ENCODE peak calls at places on chromosomes 11 and 22, in nine cellular contexts. N is stimulated activated CD4-positive, alpha-beta T cell treated with anti-CD3 and anti-CD28 coated beads, Interleukin-2, amount 100 ng/mL, for 48 hours; E is HCT116; R is NCI-H82; F is erythroblast; J is NCI-H748 treated with DMSO at 0.1 percent for 48 hours; X is CD4-positive, alpha-beta T cell; A is activated CD4-positive, alpha-beta T cell treated with anti-CD3 and anti-CD28 coated beads, Interleukin-2, amount 50 U/mL, for 4 hours; U is Calu3. Q is an unnamed sample.

GRCh38 chr11:133922078-133922870 is 34.5 kb downstream of the IGSF9B start:
- DNase-seq in N (no peak), E (no peak), R (no peak), F (no peak), J (no peak), X (no peak), A (no peak), U (no peak), Q (peak)

GRCh38 chr11:80214413-80214812 is 773.6 kb upstream of the TENM4 start:
- DNase-seq in N (no peak), E (no peak), R (no peak), F (no peak), J (no peak), X (no peak), A (no peak), U (no peak), Q (no peak)

GRCh38 chr11:113023986-113024385 is 62.8 kb downstream of the NCAM1 start:
- DNase-seq in N (no peak), E (no peak), R (no peak), F (no peak), J (no peak), X (no peak), A (no peak), U (no peak), Q (no peak)

GRCh38 chr22:25366876-25367466 is 147.5 kb downstream of the CRYBB2 start:
- DNase-seq in N (no peak), E (no peak), R (no peak), F (no peak), J (no peak), X (no peak), A (no peak), U (no peak), Q (no peak)

GRCh38 chr11:66619080-66619554 is 2.7 kb downstream of the RBM14 start:
- DNase-seq in N (no peak), E (no peak), R (no peak), F (peak), J (no peak), X (no peak), A (no peak), U (no peak), Q (no peak)

GRCh38 chr11:61281581-61282250 is 13.4 kb downstream of the VWCE start:
- DNase-seq in N (peak), E (peak), R (peak), F (peak), J (peak), X (no peak), A (no peak), U (peak), Q (peak)

GRCh38 chr11:103907548-103908455 is 128.6 kb upstream of the DDI1 start:
- DNase-seq in N (no peak), E (no peak), R (no peak), F (no peak), J (no peak), X (no peak), A (no peak), U (no peak), Q (no peak)

GRCh38 chr11:119121008-119121810 is at the start of gene HINFP:
- DNase-seq in N (peak), E (peak), R (peak), F (peak), J (peak), X (peak), A (peak), U (peak), Q (peak)

GRCh38 chr22:45764051-45764450 is 92.4 kb downstream of the ATXN10 start:
- DNase-seq in N (no peak), E (no peak), R (no peak), F (no peak), J (no peak), X (no peak), A (no peak), U (no peak), Q (no peak)

GRCh38 chr11:8610532-8611116 is 16.6 kb upstream of the STK33 start:
- DNase-seq in N (no peak), E (no peak), R (no peak), F (no peak), J (peak), X (no peak), A (no peak), U (no peak), Q (no peak)

GRCh38 chr22:46338636-46339035 is 3.1 kb downstream of the TRMU start:
- DNase-seq in N (no peak), E (no peak), R (no peak), F (no peak), J (no peak), X (no peak), A (no peak), U (no peak), Q (no peak)

GRCh38 chr11:118608268-118609214 is 1.1 kb downstream of the PHLDB1 start:
- DNase-seq in N (peak), E (no peak), R (peak), F (peak), J (no peak), X (peak), A (peak), U (peak), Q (peak)

GRCh38 chr22:43996981-43997265 is 27.2 kb upstream of the PARVB start:
- DNase-seq in N (no peak), E (no peak), R (peak), F (no peak), J (no peak), X (no peak), A (no peak), U (no peak), Q (no peak)

GRCh38 chr22:47053865-47054185 is 291.4 kb downstream of the TBC1D22A start:
- DNase-seq in N (no peak), E (no peak), R (no peak), F (no peak), J (no peak), X (no peak), A (no peak), U (no peak), Q (no peak)

GRCh38 chr22:36753120-36753802 is 22.7 kb downstream of the IFT27 start:
- DNase-seq in N (no peak), E (no peak), R (no peak), F (no peak), J (no peak), X (no peak), A (no peak), U (no peak), Q (no peak)

GRCh38 chr22:28183078-28183870 is 264.2 kb upstream of the PITPNB start:
- DNase-seq in N (no peak), E (no peak), R (peak), F (no peak), J (no peak), X (no peak), A (no peak), U (no peak), Q (no peak)

GRCh38 chr11:122756417-122756816 is 81.9 kb upstream of the CRTAM start:
- DNase-seq in N (no peak), E (no peak), R (no peak), F (peak), J (no peak), X (peak), A (peak), U (no peak), Q (no peak)

GRCh38 chr11:6320411-6321207 is at the start of gene CAVIN3:
- DNase-seq in N (peak), E (peak), R (no peak), F (peak), J (no peak), X (no peak), A (no peak), U (peak), Q (no peak)

GRCh38 chr11:69816671-69817070 is 2.5 kb downstream of the FGF3 start:
- DNase-seq in N (no peak), E (no peak), R (no peak), F (no peak), J (no peak), X (no peak), A (no peak), U (no peak), Q (no peak)

GRCh38 chr11:76783901-76784813 is 1.0 kb downstream of the TSKU start:
- DNase-seq in N (no peak), E (peak), R (peak), F (peak), J (no peak), X (no peak), A (no peak), U (peak), Q (no peak)

GRCh38 chr11:124946735-124947141 is 7.3 kb upstream of the CCDC15 start:
- DNase-seq in N (no peak), E (no peak), R (no peak), F (peak), J (no peak), X (no peak), A (no peak), U (no peak), Q (no peak)

GRCh38 chr11:726278-726915 is 20.4 kb downstream of the EPS8L2 start:
- DNase-seq in N (no peak), E (no peak), R (peak), F (no peak), J (peak), X (no peak), A (peak), U (no peak), Q (no peak)

GRCh38 chr11:69233761-69234136 is 60.2 kb upstream of the MYEOV start:
- DNase-seq in N (no peak), E (no peak), R (no peak), F (no peak), J (no peak), X (no peak), A (no peak), U (no peak), Q (no peak)

GRCh38 chr11:118657238-118657637 is 22.2 kb downstream of the TREH start:
- DNase-seq in N (no peak), E (no peak), R (no peak), F (peak), J (no peak), X (no peak), A (no peak), U (no peak), Q (no peak)

GRCh38 chr22:37370306-37370979 is 56.8 kb downstream of the ELFN2 start:
- DNase-seq in N (no peak), E (no peak), R (no peak), F (no peak), J (no peak), X (no peak), A (no peak), U (no peak), Q (no peak)

GRCh38 chr11:124817036-124817435 is 16.8 kb upstream of the MSANTD2 start:
- DNase-seq in N (no peak), E (no peak), R (no peak), F (peak), J (no peak), X (no peak), A (no peak), U (no peak), Q (no peak)

GRCh38 chr22:50622723-50623327 is 5.1 kb downstream of the ARSA start:
- DNase-seq in N (no peak), E (peak), R (no peak), F (no peak), J (peak), X (no peak), A (no peak), U (peak), Q (peak)

Q was measured in cerebellum.